ENCODE peak calls at places on chromosomes 12 and 14, in eight cellular contexts. D is mesenchymal stem cell, Z is neural progenitor cell, T is IMR-90, G is GM23248, U is astrocyte, L is PC-9, J is fibroblast of lung. P is an unnamed sample.

GRCh38 chr12:39329015-39329414 is 113.9 kb downstream of the KIF21A start:
- DNase-seq in G (peak), Z (no peak), D (peak), U (no peak), T (no peak), L (no peak), J (no peak), P (peak)

GRCh38 chr14:68715032-68715924 is 77.6 kb downstream of the ZFP36L1 start:
- DNase-seq in J (no peak), U (peak), G (peak), D (peak), L (no peak), T (peak), Z (no peak), P (peak)

GRCh38 chr12:31732926-31733548 is 4.2 kb upstream of the AMN1 start:
- DNase-seq in J (peak), U (peak), D (peak), G (peak), Z (no peak), L (peak), T (peak), P (peak)

GRCh38 chr14:87430810-87431209 is 562.2 kb downstream of the GALC start:
- DNase-seq in U (peak), L (no peak), Z (no peak), J (peak), D (peak), T (peak), G (peak), P (no peak)

GRCh38 chr14:53470351-53471043 is 317.4 kb upstream of the DDHD1 start:
- DNase-seq in G (peak), J (peak), Z (no peak), T (peak), L (no peak), U (peak), D (no peak), P (no peak)

GRCh38 chr12:95718772-95719171 is 71.8 kb downstream of the NTN4 start:
- DNase-seq in G (no peak), Z (no peak), T (no peak), U (no peak), J (no peak), L (no peak), D (no peak), P (no peak)

GRCh38 chr14:68814376-68815287 is 21.8 kb upstream of the ZFP36L1 start:
- DNase-seq in Z (peak), J (peak), D (peak), L (no peak), U (peak), G (peak), T (peak), P (peak)

GRCh38 chr12:100447405-100447804 is 26.3 kb upstream of the NR1H4 start:
- DNase-seq in G (no peak), L (no peak), D (no peak), Z (peak), T (no peak), U (no peak), J (no peak), P (no peak)

GRCh38 chr12:118061876-118062791 is 1.2 kb upstream of the WSB2 start:
- DNase-seq in U (peak), D (peak), T (peak), L (peak), Z (peak), J (peak), G (peak), P (peak)

GRCh38 chr12:118237053-118237665 is 101.2 kb downstream of the PEBP1 start:
- DNase-seq in G (no peak), L (no peak), J (no peak), D (no peak), U (no peak), T (no peak), Z (no peak), P (no peak)

GRCh38 chr12:51183816-51184215 is 10.9 kb upstream of the TFCP2 start:
- DNase-seq in G (peak), T (peak), Z (no peak), D (peak), U (peak), J (peak), L (no peak), P (peak)

GRCh38 chr12:949337-950099 is at the start of gene RAD52:
- DNase-seq in D (peak), L (peak), U (peak), Z (peak), J (peak), G (peak), T (peak), P (peak)

GRCh38 chr14:103819503-103820307 is 27.7 kb downstream of the PPP1R13B start:
- DNase-seq in D (peak), L (no peak), U (no peak), Z (peak), J (no peak), G (peak), T (no peak), P (no peak)

GRCh38 chr12:25761356-25761755 is 197.1 kb upstream of the RASSF8 start:
- DNase-seq in T (no peak), J (no peak), G (no peak), L (no peak), D (no peak), U (no peak), Z (no peak), P (no peak)

GRCh38 chr12:10735428-10735827 is 12.3 kb upstream of the YBX3 start:
- DNase-seq in U (no peak), L (no peak), G (no peak), D (no peak), Z (no peak), J (no peak), T (no peak), P (no peak)

GRCh38 chr14:99325591-99325990 is 53.6 kb upstream of the BCL11B start:
- DNase-seq in U (no peak), J (no peak), G (no peak), T (no peak), Z (no peak), L (no peak), D (no peak), P (no peak)

GRCh38 chr12:66025477-66025876 is 105.1 kb downstream of the LLPH start:
- DNase-seq in J (no peak), L (no peak), D (no peak), T (no peak), U (peak), Z (no peak), G (no peak), P (peak)

GRCh38 chr14:33357225-33358010 is 418.7 kb downstream of the NPAS3 start:
- DNase-seq in D (no peak), G (no peak), T (no peak), U (no peak), J (no peak), L (no peak), Z (no peak), P (no peak)

GRCh38 chr12:21773263-21773741 is 1.2 kb downstream of the KCNJ8 start:
- DNase-seq in T (peak), U (peak), G (peak), J (peak), D (no peak), L (no peak), Z (peak), P (no peak)

GRCh38 chr12:27969011-27969900 is 3.3 kb downstream of the PTHLH start:
- DNase-seq in D (peak), L (no peak), G (peak), U (peak), T (peak), J (peak), Z (peak), P (no peak)

GRCh38 chr12:52377266-52377665 is 8.2 kb downstream of the KRT84 start:
- DNase-seq in U (no peak), J (no peak), D (no peak), G (no peak), L (no peak), T (no peak), Z (no peak), P (no peak)

GRCh38 chr14:22918519-22918808 is 485 bp downstream of the RBM23 start:
- DNase-seq in L (no peak), J (no peak), Z (no peak), G (peak), T (no peak), U (no peak), D (no peak), P (no peak)

GRCh38 chr14:55965851-55966250 is 152.4 kb upstream of the PELI2 start:
- DNase-seq in D (no peak), L (no peak), J (no peak), T (no peak), U (peak), Z (no peak), G (no peak), P (no peak)

GRCh38 chr12:2335109-2335508 is 282.3 kb downstream of the CACNA1C start:
- DNase-seq in J (no peak), L (no peak), Z (no peak), D (peak), G (no peak), T (no peak), U (no peak), P (no peak)

GRCh38 chr12:113463746-113464743 is 7.6 kb downstream of the LHX5 start:
- DNase-seq in Z (peak), T (no peak), J (no peak), D (peak), G (peak), L (no peak), U (no peak), P (no peak)

GRCh38 chr12:21439347-21439746 is 1.9 kb downstream of the PYROXD1 start:
- DNase-seq in L (no peak), G (no peak), J (no peak), Z (no peak), U (no peak), T (no peak), D (no peak), P (no peak)

GRCh38 chr12:71694099-71694820 is 8.4 kb downstream of the TMEM19 start:
- DNase-seq in G (peak), J (no peak), T (no peak), U (no peak), L (no peak), Z (peak), D (peak), P (no peak)

GRCh38 chr14:56092761-56093160 is 25.4 kb upstream of the PELI2 start:
- DNase-seq in T (no peak), Z (no peak), J (no peak), G (no peak), U (no peak), D (no peak), L (no peak), P (no peak)

GRCh38 chr12:80539029-80539428 is 95.0 kb downstream of the PTPRQ start:
- DNase-seq in G (no peak), L (no peak), U (no peak), T (no peak), Z (no peak), D (no peak), J (no peak), P (no peak)
- H2AFZ ChIP-seq in G (peak), L (no peak), U (no peak), T (no peak), Z (peak), D (no peak), J (peak), P (no peak)

GRCh38 chr14:93858896-93859295 is 68.2 kb upstream of the FAM181A start:
- DNase-seq in L (no peak), U (no peak), Z (no peak), G (no peak), D (no peak), J (no peak), T (no peak), P (no peak)
- H2AFZ ChIP-seq in L (no peak), U (no peak), Z (no peak), G (no peak), D (no peak), J (no peak), T (no peak), P (no peak)

GRCh38 chr12:47825239-47825639 is 5.5 kb upstream of the HDAC7 start:
- DNase-seq in L (peak), Z (no peak), G (no peak), J (no peak), T (no peak), D (no peak), U (no peak), P (no peak)

GRCh38 chr12:47832263-47832933 is 12.7 kb upstream of the HDAC7 start:
- DNase-seq in T (no peak), G (no peak), J (no peak), L (no peak), Z (no peak), U (no peak), D (no peak), P (no peak)

GRCh38 chr12:47828008-47828966 is 8.6 kb upstream of the HDAC7 start:
- DNase-seq in L (no peak), J (no peak), Z (no peak), G (peak), T (no peak), U (no peak), D (no peak), P (no peak)

GRCh38 chr12:47829584-47829983 is 9.9 kb upstream of the HDAC7 start:
- DNase-seq in J (no peak), G (no peak), L (no peak), T (no peak), D (no peak), U (no peak), Z (no peak), P (no peak)

DNA sequence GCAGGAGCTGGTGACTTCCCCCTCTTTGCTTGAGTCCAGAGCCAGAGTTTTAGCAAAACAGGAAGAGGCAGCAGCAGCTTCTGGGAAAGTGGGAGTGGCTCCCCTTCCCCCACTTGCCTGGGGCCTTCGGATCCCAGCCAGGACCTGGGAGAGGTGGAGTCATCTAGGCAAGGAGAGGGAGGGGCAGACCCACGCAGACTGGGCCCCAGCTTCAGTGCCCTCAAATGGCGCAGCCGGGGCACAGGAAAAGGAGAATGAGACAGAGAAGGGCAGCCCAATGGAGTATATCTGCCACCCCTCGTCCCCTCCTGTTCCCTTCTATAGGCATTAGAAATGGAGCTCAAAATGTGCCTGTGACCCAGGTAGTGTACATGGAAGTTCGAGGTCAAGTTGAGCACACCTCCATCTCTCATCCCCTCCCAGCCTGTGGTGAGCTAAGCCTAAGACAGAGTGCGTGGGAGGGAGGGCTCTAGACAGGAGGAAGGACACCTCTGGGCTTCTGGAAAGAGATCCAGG is 9.3 kb upstream of the HDAC7 start:
- DNase-seq in D (peak), L (peak), G (peak), J (peak), U (no peak), T (peak), Z (no peak), P (no peak)
- H2AFZ ChIP-seq in D (no peak), L (peak), G (peak), J (peak), U (peak), T (peak), Z (no peak), P (peak)

GRCh38 chr12:4874671-4875070 is 35.0 kb upstream of the KCNA1 start:
- DNase-seq in G (no peak), U (no peak), D (no peak), Z (no peak), L (no peak), J (no peak), T (no peak), P (no peak)
- H2AFZ ChIP-seq in G (no peak), U (no peak), D (no peak), Z (no peak), L (no peak), J (no peak), T (peak), P (no peak)

DNA sequence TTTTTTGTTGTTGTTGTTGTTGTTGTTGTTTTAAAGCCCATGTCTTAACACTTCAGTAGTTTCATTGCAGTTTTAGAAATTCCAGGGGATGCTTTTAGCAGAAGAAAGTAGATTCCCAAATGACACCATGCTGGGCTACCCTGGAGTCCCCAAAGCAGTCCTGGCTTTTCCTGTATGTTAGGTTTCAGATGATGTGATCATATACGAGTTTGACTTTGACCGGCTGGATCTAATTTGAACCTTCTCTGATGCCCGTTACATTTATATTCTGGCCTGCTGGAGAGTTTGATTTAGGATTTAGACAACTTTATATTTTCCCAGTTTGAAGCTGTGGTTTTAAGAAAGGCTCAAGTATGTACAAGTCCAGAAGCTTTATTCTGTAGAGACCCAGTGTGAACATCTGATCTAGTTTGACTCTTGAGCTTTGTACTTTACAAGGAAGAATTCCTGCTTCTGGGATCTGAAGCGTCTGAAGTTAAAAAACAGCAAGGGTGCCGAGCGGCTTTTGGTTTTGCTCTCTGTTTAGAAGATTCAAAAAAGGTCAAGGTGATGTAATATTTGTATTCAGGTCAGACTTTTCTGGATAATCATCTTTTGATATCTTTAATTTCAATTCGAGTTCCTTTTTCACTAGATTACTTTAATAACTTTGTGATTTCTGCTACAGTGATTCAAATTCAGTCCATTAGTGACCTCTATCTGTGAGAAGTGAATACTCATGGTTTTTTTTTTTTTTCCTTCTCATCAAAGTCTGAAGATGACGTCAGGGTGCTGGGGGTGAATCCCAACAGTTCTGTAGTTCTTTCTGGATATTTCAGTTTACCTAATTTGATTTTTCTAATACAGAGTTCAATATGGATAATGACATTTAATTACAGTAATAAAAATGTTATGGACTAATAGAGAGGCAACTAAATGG is 6.2 kb downstream of the FLRT2 start:
- DNase-seq in Z (peak), T (peak), D (peak), L (no peak), U (peak), G (peak), J (peak), P (no peak)
- H2AFZ ChIP-seq in Z (no peak), T (no peak), D (no peak), L (no peak), U (no peak), G (peak), J (no peak), P (no peak)

DNA sequence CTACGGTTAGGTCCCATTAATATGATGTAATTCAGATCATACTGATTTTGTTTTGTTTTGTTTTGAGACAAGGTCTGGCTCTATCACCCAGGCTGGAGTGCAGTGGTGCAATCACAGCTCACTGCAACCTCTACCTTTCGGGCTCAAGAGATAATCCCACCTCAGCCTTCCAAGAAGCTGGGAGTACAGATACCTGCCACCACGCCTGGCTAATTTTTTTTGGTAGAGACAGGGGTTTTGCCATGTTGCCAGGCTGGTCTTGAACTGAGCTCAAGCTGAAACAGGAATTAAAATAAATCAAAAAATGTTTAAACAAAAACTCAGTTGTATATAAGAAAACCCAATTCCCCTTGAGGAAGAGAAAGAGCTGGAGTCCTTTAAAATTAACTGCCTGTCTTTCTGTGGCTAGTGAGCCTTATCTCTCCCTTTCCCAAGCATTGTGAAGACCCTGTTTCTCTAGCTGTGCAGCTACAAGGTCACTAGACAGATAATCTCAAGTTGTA is 17.7 kb upstream of the ANAPC7 start:
- DNase-seq in G (no peak), T (no peak), J (no peak), L (no peak), U (no peak), D (no peak), Z (no peak), P (no peak)
- H2AFZ ChIP-seq in G (no peak), T (no peak), J (no peak), L (no peak), U (no peak), D (no peak), Z (no peak), P (no peak)

GRCh38 chr14:29928342-29928640 is 644 bp upstream of the PRKD1 start:
- DNase-seq in T (no peak), J (no peak), U (no peak), D (peak), Z (no peak), G (peak), L (no peak), P (no peak)

GRCh38 chr14:29925736-29926135 is 1.9 kb downstream of the PRKD1 start:
- DNase-seq in G (peak), T (peak), D (no peak), J (peak), Z (peak), L (no peak), U (peak), P (no peak)

GRCh38 chr14:29927596-29928341 is at the start of gene PRKD1:
- DNase-seq in D (peak), U (peak), G (peak), L (no peak), T (peak), J (peak), Z (peak), P (peak)

GRCh38 chr14:29926228-29926627 is 1.4 kb downstream of the PRKD1 start:
- DNase-seq in J (no peak), L (no peak), D (no peak), Z (peak), G (peak), U (no peak), T (no peak), P (no peak)

GRCh38 chr14:29926701-29927595 is 699 bp downstream of the PRKD1 start:
- DNase-seq in G (peak), D (peak), L (no peak), T (peak), J (peak), U (peak), Z (peak), P (no peak)
- H2AFZ ChIP-seq in G (peak), D (peak), L (peak), T (peak), J (peak), U (peak), Z (peak), P (peak)